ENCODE peak calls at places on chromosomes 16 and 17, in ten cellular contexts. Q is cardiac muscle cell, S is GM20000, X is neural progenitor cell, M is esophagus muscularis mucosa, T is astrocyte of the cerebellum, K is thoracic aorta, G is hepatocyte, V is tibial nerve, Z is pancreas. E is an unnamed sample.

GRCh38 chr16:53726625-53727024 is 22.7 kb downstream of the FTO start:
- DNase-seq in Q (no peak), S (no peak), X (peak), M (no peak), T (no peak), K (no peak), G (no peak), V (no peak), Z (no peak), E (no peak)

GRCh38 chr16:67893791-67894399 is 841 bp downstream of the PSKH1 start:
- DNase-seq in Q (no peak), S (no peak), X (peak), M (no peak), T (no peak), K (no peak), G (peak), V (no peak), Z (no peak), E (no peak)

GRCh38 chr17:79035686-79036085 is 11.7 kb downstream of the C1QTNF1 start:
- DNase-seq in Q (no peak), S (no peak), X (no peak), M (no peak), T (no peak), K (no peak), G (no peak), V (no peak), Z (no peak), E (no peak)

GRCh38 chr17:10050597-10051101 is 145.6 kb upstream of the RCVRN start:
- DNase-seq in Q (peak), S (peak), X (no peak), M (no peak), T (no peak), K (no peak), G (no peak), V (no peak), Z (no peak), E (no peak)

GRCh38 chr17:4980644-4981216 is 6.7 kb downstream of the CAMTA2 start:
- DNase-seq in Q (peak), S (peak), X (peak), M (no peak), T (peak), K (no peak), G (peak), V (no peak), Z (no peak), E (peak)

GRCh38 chr16:19583665-19584300 is 28.3 kb downstream of the VPS35L start:
- DNase-seq in Q (peak), S (no peak), X (peak), M (no peak), T (peak), K (no peak), G (peak), V (no peak), Z (peak), E (no peak)

GRCh38 chr16:68356919-68357286 is 46.1 kb downstream of the PRMT7 start:
- DNase-seq in Q (no peak), S (no peak), X (no peak), M (no peak), T (no peak), K (no peak), G (no peak), V (no peak), Z (no peak), E (no peak)

GRCh38 chr16:48524348-48525200 is 85.4 kb downstream of the N4BP1 start:
- DNase-seq in Q (no peak), S (no peak), X (no peak), M (no peak), T (no peak), K (no peak), G (peak), V (no peak), Z (no peak), E (no peak)

GRCh38 chr17:28950017-28950751 is 1.1 kb downstream of the PHF12 start:
- DNase-seq in Q (peak), S (peak), X (peak), M (no peak), T (no peak), K (no peak), G (peak), V (no peak), Z (peak), E (no peak)

GRCh38 chr17:345992-346785 is 6.4 kb downstream of the RPH3AL start:
- DNase-seq in Q (no peak), S (no peak), X (no peak), M (no peak), T (no peak), K (no peak), G (no peak), V (no peak), Z (no peak), E (no peak)

GRCh38 chr17:43599835-43600234 is 53.7 kb upstream of the ETV4 start:
- DNase-seq in Q (peak), S (no peak), X (no peak), M (no peak), T (peak), K (no peak), G (peak), V (no peak), Z (no peak), E (no peak)

GRCh38 chr17:70013911-70014310 is 61.1 kb upstream of the KCNJ16 start:
- DNase-seq in Q (no peak), S (no peak), X (no peak), M (no peak), T (peak), K (no peak), G (no peak), V (no peak), Z (no peak), E (no peak)

GRCh38 chr17:16036261-16036660 is 36.6 kb downstream of the TTC19 start:
- DNase-seq in Q (no peak), S (no peak), X (no peak), M (no peak), T (no peak), K (no peak), G (no peak), V (no peak), Z (no peak), E (no peak)

GRCh38 chr17:8532021-8532420 is 96.3 kb downstream of the NDEL1 start:
- DNase-seq in Q (peak), S (no peak), X (no peak), M (no peak), T (no peak), K (no peak), G (peak), V (no peak), Z (peak), E (no peak)

GRCh38 chr16:30666681-30667080 is 8.4 kb downstream of the FBRS start:
- DNase-seq in Q (peak), S (no peak), X (no peak), M (no peak), T (no peak), K (no peak), G (no peak), V (no peak), Z (no peak), E (no peak)

GRCh38 chr17:51734462-51734861 is 424.1 kb downstream of the CA10 start:
- DNase-seq in Q (no peak), S (peak), X (peak), M (no peak), T (no peak), K (no peak), G (no peak), V (no peak), Z (no peak), E (no peak)

GRCh38 chr17:12104831-12105230 is 84.2 kb downstream of the MAP2K4 start:
- DNase-seq in Q (peak), S (no peak), X (no peak), M (no peak), T (no peak), K (no peak), G (no peak), V (no peak), Z (no peak), E (no peak)

GRCh38 chr17:65172511-65173136 is 35.5 kb downstream of the RGS9 start:
- DNase-seq in Q (no peak), S (no peak), X (no peak), M (no peak), T (no peak), K (no peak), G (no peak), V (no peak), Z (no peak), E (no peak)

GRCh38 chr16:15511759-15512487 is 77.5 kb downstream of the BMERB1 start:
- DNase-seq in Q (no peak), S (no peak), X (no peak), M (no peak), T (no peak), K (no peak), G (no peak), V (no peak), Z (no peak), E (no peak)

GRCh38 chr16:54236761-54237160 is 49.8 kb downstream of the IRX3 start:
- DNase-seq in Q (peak), S (no peak), X (no peak), M (no peak), T (no peak), K (no peak), G (no peak), V (no peak), Z (no peak), E (no peak)

GRCh38 chr16:17130733-17131132 is 340.0 kb downstream of the XYLT1 start:
- DNase-seq in Q (no peak), S (no peak), X (no peak), M (no peak), T (no peak), K (no peak), G (no peak), V (no peak), Z (no peak), E (no peak)

GRCh38 chr16:87561200-87562105 is 40.9 kb upstream of the JPH3 start:
- DNase-seq in Q (no peak), S (no peak), X (no peak), M (no peak), T (no peak), K (no peak), G (no peak), V (no peak), Z (no peak), E (no peak)

GRCh38 chr16:19068237-19068815 is 912 bp downstream of the COQ7 start:
- DNase-seq in Q (no peak), S (no peak), X (no peak), M (no peak), T (no peak), K (no peak), G (no peak), V (no peak), Z (no peak), E (no peak)

GRCh38 chr16:69223882-69224281 is 36.9 kb downstream of the SNTB2 start:
- DNase-seq in Q (no peak), S (no peak), X (no peak), M (no peak), T (no peak), K (no peak), G (no peak), V (no peak), Z (no peak), E (no peak)

GRCh38 chr17:55588858-55589257 is 77.6 kb upstream of the SMIM36 start:
- DNase-seq in Q (peak), S (no peak), X (no peak), M (no peak), T (no peak), K (no peak), G (no peak), V (no peak), Z (no peak), E (no peak)

GRCh38 chr17:13024526-13025263 is 6.9 kb upstream of the ELAC2 start:
- DNase-seq in Q (peak), S (peak), X (peak), M (no peak), T (no peak), K (no peak), G (peak), V (no peak), Z (peak), E (no peak)

GRCh38 chr17:75277664-75278071 is 6.6 kb upstream of the MIF4GD start:
- DNase-seq in Q (no peak), S (no peak), X (no peak), M (no peak), T (peak), K (no peak), G (no peak), V (no peak), Z (no peak), E (no peak)

GRCh38 chr17:64698725-64699124 is 36.6 kb upstream of the SMURF2 start:
- DNase-seq in Q (no peak), S (no peak), X (no peak), M (no peak), T (no peak), K (no peak), G (no peak), V (no peak), Z (no peak), E (no peak)

GRCh38 chr16:64280317-64280716 is 841.5 kb downstream of the CDH11 start:
- DNase-seq in Q (no peak), S (no peak), X (no peak), M (no peak), T (no peak), K (no peak), G (no peak), V (no peak), Z (no peak), E (no peak)

GRCh38 chr16:2529061-2529931 is 1.9 kb downstream of the CEMP1 start:
- DNase-seq in Q (no peak), S (no peak), X (no peak), M (no peak), T (no peak), K (no peak), G (no peak), V (no peak), Z (peak), E (no peak)

GRCh38 chr17:18362509-18363020 is 785 bp downstream of the SHMT1 start:
- DNase-seq in Q (peak), S (no peak), X (peak), M (peak), T (peak), K (no peak), G (peak), V (peak), Z (peak), E (no peak)

GRCh38 chr17:55722742-55723487 is at the start of gene TMEM100:
- DNase-seq in Q (peak), S (no peak), X (no peak), M (no peak), T (peak), K (no peak), G (peak), V (no peak), Z (no peak), E (no peak)

GRCh38 chr17:64784353-64784798 is 122.3 kb upstream of the SMURF2 start:
- DNase-seq in Q (no peak), S (no peak), X (no peak), M (no peak), T (no peak), K (no peak), G (no peak), V (no peak), Z (no peak), E (no peak)

GRCh38 chr17:3482851-3483250 is 7.1 kb downstream of the ASPA start:
- DNase-seq in Q (no peak), S (no peak), X (no peak), M (no peak), T (no peak), K (no peak), G (no peak), V (no peak), Z (no peak), E (no peak)

GRCh38 chr16:14151256-14152030 is 80.3 kb downstream of the MRTFB start:
- DNase-seq in Q (peak), S (no peak), X (no peak), M (no peak), T (no peak), K (no peak), G (no peak), V (no peak), Z (no peak), E (no peak)

GRCh38 chr17:65166785-65167184 is 29.6 kb downstream of the RGS9 start:
- DNase-seq in Q (no peak), S (no peak), X (no peak), M (no peak), T (no peak), K (no peak), G (no peak), V (no peak), Z (peak), E (no peak)

GRCh38 chr17:80413771-80414507 is 1.0 kb upstream of the ENDOV start:
- DNase-seq in Q (no peak), S (peak), X (no peak), M (no peak), T (no peak), K (no peak), G (no peak), V (no peak), Z (no peak), E (no peak)
- TF ChIP-seq CTCF in Q (no peak), S (no peak), X (no peak), M (no peak), T (no peak), K (no peak), G (no peak), V (no peak), Z (no peak), E (no peak)

GRCh38 chr17:42459256-42459982 is 741 bp downstream of the ATP6V0A1 start:
- DNase-seq in Q (peak), S (peak), X (peak), M (peak), T (no peak), K (no peak), G (peak), V (peak), Z (peak), E (no peak)
- TF ChIP-seq CTCF in Q (peak), S (no peak), X (peak), M (peak), T (peak), K (peak), G (peak), V (no peak), Z (no peak), E (peak)

GRCh38 chr16:85452364-85453178 is 160.6 kb upstream of the GSE1 start:
- DNase-seq in Q (no peak), S (no peak), X (no peak), M (no peak), T (no peak), K (no peak), G (no peak), V (no peak), Z (no peak), E (no peak)
- TF ChIP-seq CTCF in Q (no peak), S (no peak), X (peak), M (no peak), T (no peak), K (no peak), G (no peak), V (no peak), Z (no peak), E (peak)

DNA sequence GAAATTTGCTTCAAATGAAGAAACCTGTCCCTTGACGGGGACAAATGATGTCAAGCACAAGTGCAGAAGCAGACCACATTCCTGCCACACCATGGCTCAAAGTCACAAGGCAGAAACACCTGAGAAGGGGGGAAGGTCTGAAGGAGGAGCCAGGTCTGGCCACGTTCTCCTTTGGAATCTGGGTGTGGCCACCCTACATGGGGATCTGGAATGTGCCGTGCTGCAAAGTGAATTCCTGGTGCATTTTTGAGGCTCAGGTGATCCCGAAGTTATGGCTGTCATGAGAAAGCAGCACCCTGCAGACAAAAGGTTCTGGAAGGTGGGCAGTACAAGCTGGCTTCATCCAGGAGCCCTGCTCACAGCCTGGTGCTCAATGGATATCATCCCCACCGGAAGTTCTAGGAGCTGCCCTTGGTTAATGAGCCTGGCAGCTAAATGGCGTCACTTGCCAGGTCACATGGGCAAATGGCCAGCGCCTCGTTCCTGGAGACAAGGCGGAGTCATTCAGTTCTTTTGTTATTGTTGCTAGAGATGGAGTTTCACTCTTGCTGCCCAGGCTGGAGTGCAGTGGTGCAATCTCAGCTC is 20.1 kb upstream of the ADCY9 start:
- DNase-seq in Q (no peak), S (no peak), X (no peak), M (no peak), T (no peak), K (no peak), G (peak), V (no peak), Z (peak), E (no peak)
- TF ChIP-seq CTCF in Q (no peak), S (no peak), X (no peak), M (no peak), T (no peak), K (no peak), G (no peak), V (no peak), Z (no peak), E (no peak)

DNA sequence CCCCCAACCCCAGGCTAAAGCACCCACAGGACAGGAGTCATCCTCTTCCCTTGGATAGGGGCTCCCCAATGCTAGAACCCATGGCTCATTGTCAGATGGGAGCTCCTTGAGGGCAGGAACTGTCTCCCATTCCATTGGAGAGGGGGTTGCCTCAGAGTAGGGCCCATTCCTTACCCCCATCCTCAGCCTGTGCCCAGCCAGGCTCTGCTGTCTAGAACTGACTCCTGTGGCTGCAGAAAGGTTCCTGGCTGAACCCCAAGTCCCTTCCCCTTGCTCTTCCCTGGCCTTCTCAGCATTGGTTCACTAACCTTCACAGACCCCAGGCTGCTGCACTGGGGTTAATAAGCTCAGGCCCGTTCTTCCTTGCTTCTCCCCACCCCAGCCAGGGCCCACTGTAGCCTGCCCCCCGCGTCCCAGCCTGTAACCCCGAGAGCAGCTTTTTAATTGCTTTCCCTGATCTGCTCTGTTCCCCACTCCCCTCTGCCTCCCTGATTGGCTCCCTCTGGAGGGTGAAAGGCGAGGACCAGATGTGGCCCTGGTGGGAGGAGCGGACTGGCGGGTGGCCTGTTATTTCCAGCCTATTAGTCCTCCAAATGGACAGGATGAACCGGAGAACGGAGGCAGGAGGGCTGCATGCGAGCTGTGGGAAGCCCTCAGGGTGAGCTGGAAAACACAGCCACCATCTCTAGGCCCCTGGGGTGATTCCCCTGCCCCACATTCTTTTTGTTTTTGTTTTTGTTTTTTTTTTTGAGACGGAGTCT is 6.0 kb upstream of the GFAP start:
- DNase-seq in Q (no peak), S (no peak), X (peak), M (no peak), T (no peak), K (no peak), G (no peak), V (no peak), Z (no peak), E (no peak)
- TF ChIP-seq CTCF in Q (no peak), S (no peak), X (peak), M (no peak), T (no peak), K (no peak), G (no peak), V (no peak), Z (no peak), E (no peak)

GRCh38 chr17:6713130-6713917 is at the start of gene SLC13A5:
- DNase-seq in Q (peak), S (peak), X (peak), M (no peak), T (no peak), K (no peak), G (peak), V (no peak), Z (no peak), E (no peak)
- TF ChIP-seq CTCF in Q (peak), S (no peak), X (peak), M (peak), T (peak), K (no peak), G (peak), V (no peak), Z (no peak), E (no peak)

GRCh38 chr17:44899074-44899782 is at the start of gene EFTUD2:
- DNase-seq in Q (peak), S (peak), X (peak), M (peak), T (peak), K (peak), G (peak), V (peak), Z (peak), E (peak)

GRCh38 chr17:44889003-44889402 is 10.2 kb downstream of the EFTUD2 start:
- DNase-seq in Q (no peak), S (no peak), X (no peak), M (no peak), T (no peak), K (no peak), G (no peak), V (no peak), Z (no peak), E (no peak)

GRCh38 chr17:44898768-44899073 is 524 bp downstream of the EFTUD2 start:
- DNase-seq in Q (peak), S (no peak), X (no peak), M (no peak), T (no peak), K (no peak), G (peak), V (no peak), Z (no peak), E (no peak)

GRCh38 chr17:44892250-44892649 is 7.0 kb downstream of the EFTUD2 start:
- DNase-seq in Q (no peak), S (no peak), X (no peak), M (no peak), T (no peak), K (no peak), G (no peak), V (no peak), Z (no peak), E (no peak)

DNA sequence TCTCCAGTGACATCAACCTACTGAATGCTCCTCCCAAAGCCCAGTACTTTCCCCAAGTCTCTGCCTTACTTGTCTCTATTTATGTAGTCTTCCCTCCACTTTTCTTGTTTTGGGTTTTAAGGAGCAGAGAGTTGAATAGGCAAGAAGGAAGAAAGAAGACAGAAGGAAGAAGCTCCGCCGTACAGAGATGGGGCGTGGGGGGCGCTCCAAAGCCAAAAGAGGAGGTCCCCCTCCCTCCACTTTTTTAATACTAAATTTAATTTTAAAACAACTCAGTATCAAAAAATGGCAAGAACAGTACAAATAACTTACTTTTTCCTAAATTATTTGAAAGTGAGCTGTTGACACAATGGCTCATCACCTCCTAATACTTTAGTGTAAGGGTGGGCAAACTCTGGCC is 4.6 kb downstream of the EFTUD2 start:
- DNase-seq in Q (no peak), S (no peak), X (no peak), M (no peak), T (no peak), K (no peak), G (no peak), V (no peak), Z (no peak), E (no peak)
- TF ChIP-seq CTCF in Q (no peak), S (no peak), X (no peak), M (no peak), T (no peak), K (no peak), G (no peak), V (no peak), Z (no peak), E (no peak)